ENCODE peak calls at places on chromosomes 7 and 10, in four cellular contexts. M is ELR, G is GM23338, P is NCI-H748 treated with DMSO at 0.1 percent for 48 hours. L is an unnamed sample.

GRCh38 chr10:91634898-91635297 is 2.0 kb upstream of the PPP1R3C start:
- DNase-seq in M (no peak), G (no peak), P (no peak), L (no peak)

GRCh38 chr7:44615149-44615611 is 8.8 kb downstream of the OGDH start:
- DNase-seq in M (no peak), G (no peak), P (no peak), L (no peak)

GRCh38 chr10:95287281-95287680 is 3.5 kb downstream of the PDLIM1 start:
- DNase-seq in M (no peak), G (no peak), P (no peak), L (no peak)

GRCh38 chr7:106866298-106867281 is 1.5 kb downstream of the PIK3CG start:
- DNase-seq in M (no peak), G (no peak), P (no peak), L (no peak)

GRCh38 chr10:52951819-52952218 is 179.2 kb upstream of the MBL2 start:
- DNase-seq in M (peak), G (peak), P (peak), L (no peak)

GRCh38 chr7:151601521-151602305 is 82.0 kb upstream of the RHEB start:
- DNase-seq in M (peak), G (no peak), P (no peak), L (no peak)

GRCh38 chr7:76191783-76192240 is 9.9 kb upstream of the SRRM3 start:
- DNase-seq in M (peak), G (peak), P (no peak), L (no peak)

GRCh38 chr7:73976761-73977625 is 51.0 kb upstream of the ELN start:
- DNase-seq in M (no peak), G (no peak), P (no peak), L (peak)

GRCh38 chr10:78178940-78179339 is 145.3 kb downstream of the RPS24 start:
- DNase-seq in M (peak), G (peak), P (no peak), L (peak)

GRCh38 chr10:103284170-103284569 is 7.2 kb downstream of the INA start:
- DNase-seq in M (peak), G (no peak), P (no peak), L (peak)

GRCh38 chr10:27816305-27816704 is 70.7 kb upstream of the MKX start:
- DNase-seq in M (no peak), G (no peak), P (no peak), L (no peak)

GRCh38 chr10:60606343-60607080 is 171.8 kb upstream of the CDK1 start:
- DNase-seq in M (peak), G (no peak), P (no peak), L (peak)

GRCh38 chr7:74256446-74257408 is 2.5 kb upstream of the RFC2 start:
- DNase-seq in M (no peak), G (no peak), P (no peak), L (peak)

GRCh38 chr10:103278862-103279298 is 1.9 kb downstream of the INA start:
- DNase-seq in M (peak), G (peak), P (no peak), L (peak)

GRCh38 chr7:5549096-5549896 is 125.7 kb upstream of the TNRC18 start:
- DNase-seq in M (peak), G (no peak), P (no peak), L (peak)

GRCh38 chr7:147547252-147547897 is 1043.2 kb upstream of the C7orf33 start:
- DNase-seq in M (peak), G (peak), P (peak), L (no peak)

GRCh38 chr7:101507791-101508252 is 121.3 kb downstream of the MYL10 start:
- DNase-seq in M (peak), G (peak), P (peak), L (no peak)

GRCh38 chr10:22372922-22373321 is 27.6 kb downstream of the SPAG6 start:
- DNase-seq in M (no peak), G (no peak), P (no peak), L (no peak)

GRCh38 chr10:116278832-116279231 is 5.8 kb upstream of the GFRA1 start:
- DNase-seq in M (peak), G (no peak), P (no peak), L (peak)